ENCODE peak calls at places on chromosomes 12 and 14, in five cellular contexts. U is CD8-positive, alpha-beta memory T cell; J is activated CD4-positive, alpha-beta T cell treated with anti-CD3 and anti-CD28 coated beads, Interleukin-2, amount 50 U/mL, for 24 hours; W is AG09319; L is stimulated activated CD4-positive, alpha-beta T cell treated with anti-CD3 and anti-CD28 coated beads, Interleukin-15, amount 100 ng/mL, for 24 hours. Z is an unnamed sample.

GRCh38 chr12:24895612-24896011 is 53.3 kb downstream of the BCAT1 start:
- DNase-seq in J (no peak), W (no peak), L (no peak), U (no peak), Z (no peak)

GRCh38 chr12:6652391-6652790 is 5.2 kb upstream of the ACRBP start:
- DNase-seq in U (no peak), J (no peak), L (no peak), W (no peak), Z (no peak)

GRCh38 chr12:1122803-1123202 is 131.8 kb downstream of the ERC1 start:
- DNase-seq in J (no peak), U (peak; percentile 31), W (no peak), L (peak; percentile 10), Z (no peak)

GRCh38 chr12:25924535-25925001 is 33.9 kb upstream of the RASSF8 start:
- DNase-seq in U (no peak), L (no peak), W (no peak), J (no peak), Z (no peak)

GRCh38 chr14:94052662-94053061 is 26.5 kb downstream of the OTUB2 start:
- DNase-seq in U (no peak), W (no peak), L (no peak), J (no peak), Z (no peak)

GRCh38 chr12:75759196-75759595 is 247.8 kb upstream of the KRR1 start:
- DNase-seq in W (no peak), J (no peak), U (no peak), L (no peak), Z (no peak)

GRCh38 chr14:61034416-61035100 is 53.5 kb downstream of the SLC38A6 start:
- DNase-seq in W (no peak), J (no peak), U (no peak), L (no peak), Z (no peak)

GRCh38 chr14:33941727-33942126 is 9.1 kb downstream of the EGLN3 start:
- DNase-seq in L (no peak), W (no peak), U (no peak), J (no peak), Z (no peak)

GRCh38 chr14:104352493-104353220 is 214.3 kb downstream of the KIF26A start:
- DNase-seq in J (no peak), U (peak; percentile 0), W (no peak), L (no peak), Z (no peak)

GRCh38 chr14:41899416-41899815 is 292.7 kb downstream of the LRFN5 start:
- DNase-seq in U (no peak), W (no peak), J (no peak), L (no peak), Z (no peak)

GRCh38 chr12:100717733-100718067 is 76.9 kb upstream of the ANO4 start:
- DNase-seq in L (no peak), U (no peak), W (no peak), J (no peak), Z (no peak)

GRCh38 chr14:52801014-52801708 is 9.8 kb upstream of the GNPNAT1 start:
- DNase-seq in U (no peak), W (peak; percentile 42), J (no peak), L (no peak), Z (no peak)

GRCh38 chr12:109539508-109539907 is 33.8 kb downstream of the MMAB start:
- DNase-seq in L (no peak), J (no peak), U (no peak), W (no peak), Z (no peak)

GRCh38 chr14:68825729-68826128 is 32.9 kb upstream of the ZFP36L1 start:
- DNase-seq in W (no peak), L (no peak), U (no peak), J (no peak), Z (no peak)

GRCh38 chr12:2555487-2556082 is 239.2 kb upstream of the FKBP4 start:
- DNase-seq in U (no peak), W (no peak), L (no peak), J (no peak), Z (no peak)

GRCh38 chr14:103280278-103280917 is 53.6 kb upstream of the EIF5 start:
- DNase-seq in W (no peak), L (no peak), U (no peak), J (no peak), Z (no peak)

GRCh38 chr12:121796855-121797751 is 3.6 kb upstream of the RHOF start:
- DNase-seq in J (no peak), W (peak; percentile 80), U (no peak), L (no peak), Z (no peak)

GRCh38 chr12:108720757-108721514 is 10.4 kb downstream of the CORO1C start:
- DNase-seq in J (no peak), L (no peak), W (no peak), U (no peak), Z (no peak)

GRCh38 chr14:102187583-102188001 is 47.9 kb downstream of the WDR20 start:
- DNase-seq in W (no peak), J (no peak), U (no peak), L (no peak), Z (no peak)

GRCh38 chr14:72177246-72177645 is 245.0 kb downstream of the RGS6 start:
- DNase-seq in U (no peak), L (no peak), J (no peak), W (no peak), Z (no peak)

GRCh38 chr14:74593241-74593985 is 18.6 kb downstream of the LTBP2 start:
- DNase-seq in L (no peak), J (no peak), U (no peak), W (no peak), Z (no peak)

GRCh38 chr12:110224379-110225304 is 56.4 kb upstream of the ATP2A2 start:
- DNase-seq in J (no peak), W (peak; percentile 79), U (no peak), L (no peak), Z (no peak)

GRCh38 chr12:24505366-24506025 is 443.4 kb downstream of the BCAT1 start:
- DNase-seq in W (no peak), L (no peak), J (no peak), U (no peak), Z (no peak)

GRCh38 chr12:93667672-93668071 is 9.5 kb upstream of the CRADD start:
- DNase-seq in J (no peak), L (no peak), W (no peak), U (no peak), Z (no peak)

GRCh38 chr12:100141998-100142850 is 450 bp downstream of the BLTP3B start:
- DNase-seq in J (peak; percentile 23), U (peak; percentile 29), W (no peak), L (peak; percentile 59), Z (peak; percentile 16)

GRCh38 chr12:2395352-2395977 is 342.7 kb downstream of the CACNA1C start:
- DNase-seq in J (no peak), L (peak; percentile 58), W (no peak), U (peak; percentile 12), Z (no peak)

GRCh38 chr14:99628832-99629618 is 15.9 kb upstream of the HHIPL1 start:
- DNase-seq in J (peak; percentile 47), L (peak; percentile 78), U (peak; percentile 47), W (no peak), Z (peak; percentile 35)

GRCh38 chr14:75832621-75833297 is 149.0 kb downstream of the TGFB3 start:
- DNase-seq in L (no peak), W (no peak), U (no peak), J (no peak), Z (no peak)

GRCh38 chr14:105485720-105486332 is 860 bp upstream of the CRIP1 start:
- DNase-seq in U (peak; percentile 50), L (peak; percentile 58), J (no peak), W (no peak), Z (no peak)